ENCODE peak calls at places on chromosome 11, in eight cellular contexts. One of them, this sample, is unnamed.

GRCh38 chr11:34623463-34623862 is 2.6 kb downstream of the EHF start:
- DNase-seq in Peyer's patch: no peak
- DNase-seq in prostate gland: no peak
- DNase-seq in suprapubic skin: no peak
- DNase-seq in sigmoid colon: no peak
- DNase-seq in IMR-90: no peak
- DNase-seq in spleen: no peak
- DNase-seq in GM12878: no peak
- DNase-seq in this sample: no peak

GRCh38 chr11:70574725-70575347 is 176.5 kb downstream of the CTTN start:
- DNase-seq in prostate gland: no peak
- DNase-seq in GM12878: no peak
- DNase-seq in Peyer's patch: no peak
- DNase-seq in sigmoid colon: no peak
- DNase-seq in IMR-90: no peak
- DNase-seq in spleen: peak; percentile 40
- DNase-seq in suprapubic skin: peak; percentile 30
- DNase-seq in this sample: no peak

GRCh38 chr11:4032097-4032496 is 62.5 kb upstream of the RRM1 start:
- DNase-seq in Peyer's patch: no peak
- DNase-seq in prostate gland: no peak
- DNase-seq in suprapubic skin: no peak
- DNase-seq in sigmoid colon: no peak
- DNase-seq in IMR-90: no peak
- DNase-seq in GM12878: no peak
- DNase-seq in spleen: no peak
- DNase-seq in this sample: no peak

GRCh38 chr11:95378789-95379188 is 147.8 kb upstream of the SESN3 start:
- DNase-seq in spleen: no peak
- DNase-seq in sigmoid colon: no peak
- DNase-seq in GM12878: no peak
- DNase-seq in prostate gland: no peak
- DNase-seq in suprapubic skin: no peak
- DNase-seq in Peyer's patch: no peak
- DNase-seq in IMR-90: no peak
- DNase-seq in this sample: no peak

GRCh38 chr11:101456812-101457211 is 127.0 kb downstream of the TRPC6 start:
- DNase-seq in GM12878: no peak
- DNase-seq in spleen: no peak
- DNase-seq in suprapubic skin: no peak
- DNase-seq in sigmoid colon: no peak
- DNase-seq in prostate gland: no peak
- DNase-seq in IMR-90: peak; percentile 52
- DNase-seq in Peyer's patch: no peak
- DNase-seq in this sample: no peak

GRCh38 chr11:64759722-64760719 is at the start of gene PYGM:
- DNase-seq in sigmoid colon: peak; percentile 93
- DNase-seq in IMR-90: no peak
- DNase-seq in suprapubic skin: peak; percentile 51
- DNase-seq in Peyer's patch: no peak
- DNase-seq in spleen: peak; percentile 73
- DNase-seq in prostate gland: no peak
- DNase-seq in GM12878: no peak
- DNase-seq in this sample: no peak

GRCh38 chr11:124863137-124863825 is 2.0 kb upstream of the ROBO3 start:
- DNase-seq in GM12878: no peak
- DNase-seq in suprapubic skin: no peak
- DNase-seq in prostate gland: no peak
- DNase-seq in Peyer's patch: no peak
- DNase-seq in spleen: no peak
- DNase-seq in IMR-90: peak; percentile 35
- DNase-seq in sigmoid colon: peak; percentile 70
- DNase-seq in this sample: no peak

GRCh38 chr11:121889168-121889567 is 226.8 kb downstream of the BLID start:
- DNase-seq in spleen: no peak
- DNase-seq in IMR-90: peak; percentile 41
- DNase-seq in suprapubic skin: no peak
- DNase-seq in Peyer's patch: no peak
- DNase-seq in prostate gland: no peak
- DNase-seq in GM12878: no peak
- DNase-seq in sigmoid colon: no peak
- DNase-seq in this sample: no peak

GRCh38 chr11:100831929-100832480 is 144.9 kb downstream of the ARHGAP42 start:
- DNase-seq in prostate gland: no peak
- DNase-seq in sigmoid colon: no peak
- DNase-seq in suprapubic skin: peak; percentile 69
- DNase-seq in spleen: no peak
- DNase-seq in GM12878: no peak
- DNase-seq in Peyer's patch: no peak
- DNase-seq in IMR-90: no peak
- DNase-seq in this sample: peak; percentile 88

GRCh38 chr11:104164028-104164520 is at the start of gene PDGFD:
- DNase-seq in spleen: peak; percentile 88
- DNase-seq in suprapubic skin: peak; percentile 77
- DNase-seq in sigmoid colon: peak; percentile 72
- DNase-seq in GM12878: no peak
- DNase-seq in IMR-90: peak; percentile 70
- DNase-seq in Peyer's patch: peak; percentile 46
- DNase-seq in prostate gland: peak; percentile 29
- DNase-seq in this sample: peak; percentile 93

GRCh38 chr11:278001-278951 is at the start of gene NLRP6:
- DNase-seq in prostate gland: no peak
- DNase-seq in suprapubic skin: no peak
- DNase-seq in spleen: peak; percentile 75
- DNase-seq in Peyer's patch: no peak
- DNase-seq in sigmoid colon: peak; percentile 57
- DNase-seq in IMR-90: no peak
- DNase-seq in GM12878: no peak
- DNase-seq in this sample: no peak

GRCh38 chr11:67448220-67448609 is 4.3 kb downstream of the GPR152 start:
- DNase-seq in IMR-90: no peak
- DNase-seq in sigmoid colon: no peak
- DNase-seq in Peyer's patch: no peak
- DNase-seq in prostate gland: no peak
- DNase-seq in GM12878: no peak
- DNase-seq in spleen: no peak
- DNase-seq in suprapubic skin: no peak
- DNase-seq in this sample: no peak

GRCh38 chr11:67449116-67449844 is 3.2 kb downstream of the GPR152 start:
- DNase-seq in prostate gland: no peak
- DNase-seq in sigmoid colon: no peak
- DNase-seq in spleen: no peak
- DNase-seq in IMR-90: no peak
- DNase-seq in suprapubic skin: peak; percentile 58
- DNase-seq in Peyer's patch: no peak
- DNase-seq in GM12878: no peak
- DNase-seq in this sample: no peak

GRCh38 chr11:67442504-67443398 is 525 bp downstream of the CORO1B start:
- DNase-seq in IMR-90: no peak
- DNase-seq in prostate gland: no peak
- DNase-seq in GM12878: no peak
- DNase-seq in sigmoid colon: no peak
- DNase-seq in spleen: peak; percentile 87
- DNase-seq in Peyer's patch: no peak
- DNase-seq in suprapubic skin: no peak
- DNase-seq in this sample: no peak

GRCh38 chr11:67441731-67442401 is 1.4 kb downstream of the CORO1B start:
- DNase-seq in Peyer's patch: no peak
- DNase-seq in GM12878: no peak
- DNase-seq in sigmoid colon: no peak
- DNase-seq in IMR-90: no peak
- DNase-seq in suprapubic skin: no peak
- DNase-seq in spleen: peak; percentile 85
- DNase-seq in prostate gland: no peak
- DNase-seq in this sample: no peak

DNA sequence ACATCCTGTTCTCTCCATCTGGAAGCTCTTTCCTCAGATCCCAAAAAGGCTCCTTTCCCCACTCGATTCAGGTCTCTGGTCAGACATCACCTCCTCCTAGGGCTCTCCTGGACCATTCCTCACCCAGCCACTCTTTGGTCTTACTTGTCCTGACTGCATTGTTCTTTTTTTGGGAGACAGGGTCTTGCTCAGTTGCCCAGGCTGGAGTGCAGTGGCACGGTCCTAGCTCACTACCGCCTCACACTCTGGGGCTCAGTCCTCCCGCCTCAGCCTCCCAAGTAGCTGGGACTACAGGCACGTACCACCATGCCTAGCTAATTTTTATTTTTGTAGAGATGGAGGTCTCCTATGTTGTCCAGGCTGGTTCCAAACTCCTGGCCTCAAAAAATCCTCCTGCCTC is 2.2 kb upstream of the CORO1B start:
- DNase-seq in sigmoid colon: no peak
- DNase-seq in Peyer's patch: no peak
- DNase-seq in GM12878: no peak
- DNase-seq in suprapubic skin: no peak
- DNase-seq in prostate gland: no peak
- DNase-seq in IMR-90: no peak
- DNase-seq in spleen: no peak
- DNase-seq in this sample: no peak
- TF ChIP-seq POLR2A in sigmoid colon: no peak
- TF ChIP-seq POLR2A in Peyer's patch: no peak
- TF ChIP-seq POLR2A in GM12878: no peak
- TF ChIP-seq POLR2A in suprapubic skin: no peak
- TF ChIP-seq POLR2A in prostate gland: no peak
- TF ChIP-seq POLR2A in IMR-90: no peak
- TF ChIP-seq POLR2A in spleen: no peak
- TF ChIP-seq POLR2A in this sample: no peak

GRCh38 chr11:12674936-12675696 is 895 bp downstream of the TEAD1 start:
- DNase-seq in sigmoid colon: peak; percentile 79
- DNase-seq in suprapubic skin: peak; percentile 70
- DNase-seq in prostate gland: no peak
- DNase-seq in Peyer's patch: no peak
- DNase-seq in IMR-90: no peak
- DNase-seq in spleen: no peak
- DNase-seq in GM12878: no peak
- DNase-seq in this sample: no peak

GRCh38 chr11:12678991-12679390 is 4.8 kb downstream of the TEAD1 start:
- DNase-seq in sigmoid colon: no peak
- DNase-seq in spleen: no peak
- DNase-seq in GM12878: no peak
- DNase-seq in Peyer's patch: no peak
- DNase-seq in IMR-90: no peak
- DNase-seq in prostate gland: no peak
- DNase-seq in suprapubic skin: no peak
- DNase-seq in this sample: no peak

GRCh38 chr11:12675951-12676711 is 1.9 kb downstream of the TEAD1 start:
- DNase-seq in sigmoid colon: peak; percentile 80
- DNase-seq in prostate gland: no peak
- DNase-seq in GM12878: no peak
- DNase-seq in Peyer's patch: no peak
- DNase-seq in spleen: no peak
- DNase-seq in suprapubic skin: no peak
- DNase-seq in IMR-90: peak; percentile 63
- DNase-seq in this sample: no peak

GRCh38 chr11:12678092-12678491 is 3.9 kb downstream of the TEAD1 start:
- DNase-seq in GM12878: no peak
- DNase-seq in Peyer's patch: no peak
- DNase-seq in suprapubic skin: no peak
- DNase-seq in sigmoid colon: no peak
- DNase-seq in IMR-90: no peak
- DNase-seq in spleen: no peak
- DNase-seq in prostate gland: no peak
- DNase-seq in this sample: no peak

DNA sequence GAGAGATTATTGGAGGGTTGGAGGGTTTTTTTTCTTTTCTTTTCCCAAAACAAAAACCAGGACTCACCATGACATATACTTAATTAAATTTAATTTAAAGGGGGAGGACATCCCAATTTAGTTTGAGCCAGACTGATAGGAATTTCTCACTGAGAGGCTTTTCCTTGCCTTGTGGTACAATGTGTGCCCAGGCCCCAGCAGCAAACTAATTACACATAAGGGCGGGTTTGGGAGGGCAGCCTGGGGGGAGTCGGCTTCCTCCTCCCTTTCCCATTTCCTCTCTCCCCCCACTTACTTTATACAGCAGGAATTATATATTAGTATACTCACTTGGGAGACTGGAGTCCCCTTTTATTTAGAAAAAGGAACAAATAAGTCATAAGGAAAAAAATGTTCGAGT is 2.9 kb downstream of the TEAD1 start:
- DNase-seq in prostate gland: no peak
- DNase-seq in sigmoid colon: no peak
- DNase-seq in spleen: no peak
- DNase-seq in Peyer's patch: no peak
- DNase-seq in IMR-90: no peak
- DNase-seq in GM12878: no peak
- DNase-seq in suprapubic skin: no peak
- DNase-seq in this sample: no peak
- TF ChIP-seq POLR2A in prostate gland: no peak
- TF ChIP-seq POLR2A in sigmoid colon: no peak
- TF ChIP-seq POLR2A in spleen: no peak
- TF ChIP-seq POLR2A in Peyer's patch: no peak
- TF ChIP-seq POLR2A in IMR-90: no peak
- TF ChIP-seq POLR2A in GM12878: no peak
- TF ChIP-seq POLR2A in suprapubic skin: no peak
- TF ChIP-seq POLR2A in this sample: no peak

DNA sequence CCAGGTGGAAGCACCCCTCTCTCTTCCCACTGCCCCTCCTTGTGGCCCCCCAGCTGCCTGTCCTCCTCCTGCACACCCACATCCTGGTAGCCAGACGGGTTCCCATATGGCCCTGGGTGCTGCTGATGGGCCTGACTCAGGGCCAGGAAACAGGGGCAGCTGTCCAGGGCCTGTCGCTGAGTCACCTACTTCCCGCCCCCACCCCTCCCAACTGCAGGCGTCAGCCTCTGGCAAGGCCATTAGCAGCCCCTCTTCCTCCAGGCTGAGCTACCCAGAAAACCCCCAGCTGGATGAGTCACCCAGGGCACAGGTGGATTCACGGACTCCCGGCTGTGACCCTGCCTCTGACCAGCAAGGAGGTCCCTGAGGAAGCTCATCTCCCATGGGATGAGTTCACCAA is 6.9 kb upstream of the GAL start:
- DNase-seq in Peyer's patch: no peak
- DNase-seq in suprapubic skin: no peak
- DNase-seq in prostate gland: no peak
- DNase-seq in IMR-90: peak; percentile 96
- DNase-seq in spleen: no peak
- DNase-seq in sigmoid colon: peak; percentile 63
- DNase-seq in GM12878: no peak
- DNase-seq in this sample: no peak
- TF ChIP-seq POLR2A in Peyer's patch: no peak
- TF ChIP-seq POLR2A in suprapubic skin: no peak
- TF ChIP-seq POLR2A in prostate gland: no peak
- TF ChIP-seq POLR2A in IMR-90: no peak
- TF ChIP-seq POLR2A in spleen: no peak
- TF ChIP-seq POLR2A in sigmoid colon: no peak
- TF ChIP-seq POLR2A in GM12878: no peak
- TF ChIP-seq POLR2A in this sample: no peak

GRCh38 chr11:9756878-9757277 is 93.0 kb downstream of the SWAP70 start:
- DNase-seq in GM12878: no peak
- DNase-seq in spleen: no peak
- DNase-seq in suprapubic skin: no peak
- DNase-seq in IMR-90: no peak
- DNase-seq in sigmoid colon: no peak
- DNase-seq in prostate gland: no peak
- DNase-seq in Peyer's patch: no peak
- DNase-seq in this sample: no peak
- TF ChIP-seq POLR2A in GM12878: no peak
- TF ChIP-seq POLR2A in spleen: no peak
- TF ChIP-seq POLR2A in suprapubic skin: no peak
- TF ChIP-seq POLR2A in IMR-90: no peak
- TF ChIP-seq POLR2A in sigmoid colon: no peak
- TF ChIP-seq POLR2A in prostate gland: no peak
- TF ChIP-seq POLR2A in Peyer's patch: no peak
- TF ChIP-seq POLR2A in this sample: no peak

GRCh38 chr11:112086422-112087191 is at the start of the genes SDHD and TIMM8B:
- DNase-seq in GM12878: peak; percentile 93
- DNase-seq in Peyer's patch: peak; percentile 90
- DNase-seq in sigmoid colon: peak; percentile 98
- DNase-seq in IMR-90: peak; percentile 96
- DNase-seq in suprapubic skin: peak; percentile 98
- DNase-seq in prostate gland: peak; percentile 93
- DNase-seq in spleen: peak; percentile 97
- DNase-seq in this sample: peak; percentile 99
- TF ChIP-seq POLR2A in GM12878: peak; percentile 97
- TF ChIP-seq POLR2A in Peyer's patch: peak; percentile 72
- TF ChIP-seq POLR2A in sigmoid colon: peak; percentile 37
- TF ChIP-seq POLR2A in IMR-90: peak; percentile 73
- TF ChIP-seq POLR2A in suprapubic skin: peak; percentile 34
- TF ChIP-seq POLR2A in prostate gland: peak; percentile 53
- TF ChIP-seq POLR2A in spleen: no peak
- TF ChIP-seq POLR2A in this sample: no peak

This sample was measured in lower leg skin.